ENCODE peak calls at places on chromosome 11, in four cellular contexts. M is astrocyte, L is GM23248, H is fibroblast of lung. R is an unnamed sample.

GRCh38 chr11:15819679-15820286 is 536.6 kb downstream of the SOX6 start:
- DNase-seq in H (peak), L (peak), M (no peak), R (peak)

GRCh38 chr11:12126352-12127019 is 16.1 kb downstream of the MICAL2 start:
- DNase-seq in H (peak), L (peak), M (peak), R (peak)

GRCh38 chr11:4455439-4455838 is 6.3 kb downstream of the OR52K2 start:
- DNase-seq in L (no peak), M (no peak), H (no peak), R (no peak)

GRCh38 chr11:86116386-86116726 is 47.5 kb upstream of the PICALM start:
- DNase-seq in H (peak), M (peak), L (peak), R (peak)

GRCh38 chr11:13837286-13837685 is 125.2 kb upstream of the SPON1 start:
- DNase-seq in M (peak), H (peak), L (peak), R (peak)

GRCh38 chr11:69878927-69879733 is 59.9 kb upstream of the FGF3 start:
- DNase-seq in H (no peak), M (no peak), L (no peak), R (no peak)

GRCh38 chr11:75342966-75343870 is 8.2 kb downstream of the ARRB1 start:
- DNase-seq in H (no peak), L (peak), M (peak), R (no peak)

GRCh38 chr11:68211546-68211945 is 1.6 kb downstream of the KMT5B start:
- DNase-seq in H (no peak), L (no peak), M (no peak), R (no peak)

GRCh38 chr11:104301776-104302175 is 137.8 kb upstream of the PDGFD start:
- DNase-seq in L (no peak), H (no peak), M (no peak), R (no peak)

GRCh38 chr11:65485820-65486219 is 13.0 kb upstream of the MALAT1 start:
- DNase-seq in M (no peak), L (peak), H (no peak), R (peak)

GRCh38 chr11:134340354-134340964 is 8.7 kb downstream of the GLB1L2 start:
- DNase-seq in L (no peak), M (no peak), H (no peak), R (no peak)

GRCh38 chr11:11937957-11938356 is 70.5 kb downstream of the DKK3 start:
- DNase-seq in L (peak), H (no peak), M (no peak), R (no peak)

GRCh38 chr11:95599959-95600586 is 189.5 kb downstream of the FAM76B start:
- DNase-seq in H (no peak), M (no peak), L (no peak), R (no peak)

GRCh38 chr11:16925495-16926065 is 88.6 kb downstream of the PLEKHA7 start:
- DNase-seq in M (peak), L (peak), H (peak), R (peak)

GRCh38 chr11:84089072-84090057 is 803.2 kb upstream of the CCDC90B start:
- DNase-seq in L (no peak), M (no peak), H (no peak), R (no peak)

GRCh38 chr11:126415669-126416420 is 60.4 kb downstream of the ST3GAL4 start:
- DNase-seq in M (no peak), H (no peak), L (no peak), R (no peak)

DNA sequence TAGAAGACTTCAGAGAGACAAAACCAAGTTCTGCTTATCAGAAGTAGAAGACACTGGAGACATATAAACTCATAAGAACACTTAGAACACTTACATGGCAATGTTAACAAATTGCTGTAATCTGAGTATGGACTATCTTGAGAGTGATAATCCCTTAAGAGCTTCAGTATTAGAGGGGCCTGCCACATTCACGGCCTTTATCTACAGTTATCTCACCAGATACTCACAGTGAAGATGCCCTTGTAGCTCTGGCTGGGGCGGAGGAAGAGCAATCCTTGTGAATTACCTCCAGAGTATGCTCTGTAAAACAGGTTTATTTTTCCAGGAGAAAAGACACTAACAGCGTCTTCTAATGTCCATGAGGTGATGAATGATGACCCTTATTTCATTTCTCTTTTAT is 762.8 kb downstream of the FAM181B start:
- DNase-seq in L (no peak), M (no peak), H (no peak), R (no peak)
- H3K4me2 ChIP-seq in L (no peak), M (peak), H (no peak), R (no peak)

DNA sequence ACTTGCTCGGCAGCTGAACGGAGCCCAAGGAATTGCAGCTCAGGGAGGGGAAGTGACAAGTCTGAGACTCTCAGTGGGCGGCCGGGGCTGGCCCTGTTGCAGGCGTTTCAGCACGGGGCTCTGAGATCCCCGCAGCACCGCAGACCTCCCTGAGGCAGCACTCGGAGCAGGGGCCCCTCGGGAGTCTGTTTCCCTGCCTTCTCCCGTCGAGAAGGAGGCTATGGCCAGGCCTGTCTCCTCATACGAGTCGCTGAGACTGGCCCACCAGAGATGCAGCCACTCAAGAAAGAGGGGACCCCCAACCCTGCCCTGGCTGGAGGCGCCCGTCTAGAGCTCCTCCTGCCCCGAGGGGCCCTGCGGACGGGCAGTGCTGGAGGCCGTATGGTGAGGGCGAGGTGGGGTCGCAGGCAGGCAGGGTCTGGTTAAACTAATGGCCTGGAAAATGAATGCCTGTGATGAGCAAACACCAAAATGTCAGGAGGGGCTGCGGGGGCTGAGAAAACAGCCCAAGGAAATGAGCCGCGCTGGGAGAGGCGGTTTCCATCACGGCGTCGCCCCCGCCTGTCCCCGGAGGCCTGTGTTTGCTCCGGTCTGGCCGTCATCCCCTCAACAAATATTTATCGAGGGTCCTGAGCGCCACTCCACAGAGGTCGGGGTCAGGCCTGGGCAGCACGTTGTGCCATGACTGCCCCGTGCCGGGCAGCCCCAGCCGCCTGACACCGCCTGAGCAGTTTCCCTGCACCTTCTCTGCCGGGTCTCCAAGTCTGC is 9.3 kb downstream of the TSSC4 start:
- DNase-seq in M (no peak), L (no peak), H (no peak), R (no peak)
- H3K9ac ChIP-seq in M (no peak), L (no peak), H (no peak), R (no peak)

GRCh38 chr11:10544491-10545470 is 3.8 kb upstream of the RNF141 start:
- DNase-seq in M (no peak), L (no peak), H (no peak), R (no peak)
- H3K27ac ChIP-seq in M (no peak), L (no peak), H (no peak), R (no peak)

GRCh38 chr11:63686912-63687311 is 5.6 kb downstream of the RTN3 start:
- DNase-seq in M (no peak), H (no peak), L (peak), R (no peak)
- H3K4me2 ChIP-seq in M (no peak), H (peak), L (peak), R (no peak)

DNA sequence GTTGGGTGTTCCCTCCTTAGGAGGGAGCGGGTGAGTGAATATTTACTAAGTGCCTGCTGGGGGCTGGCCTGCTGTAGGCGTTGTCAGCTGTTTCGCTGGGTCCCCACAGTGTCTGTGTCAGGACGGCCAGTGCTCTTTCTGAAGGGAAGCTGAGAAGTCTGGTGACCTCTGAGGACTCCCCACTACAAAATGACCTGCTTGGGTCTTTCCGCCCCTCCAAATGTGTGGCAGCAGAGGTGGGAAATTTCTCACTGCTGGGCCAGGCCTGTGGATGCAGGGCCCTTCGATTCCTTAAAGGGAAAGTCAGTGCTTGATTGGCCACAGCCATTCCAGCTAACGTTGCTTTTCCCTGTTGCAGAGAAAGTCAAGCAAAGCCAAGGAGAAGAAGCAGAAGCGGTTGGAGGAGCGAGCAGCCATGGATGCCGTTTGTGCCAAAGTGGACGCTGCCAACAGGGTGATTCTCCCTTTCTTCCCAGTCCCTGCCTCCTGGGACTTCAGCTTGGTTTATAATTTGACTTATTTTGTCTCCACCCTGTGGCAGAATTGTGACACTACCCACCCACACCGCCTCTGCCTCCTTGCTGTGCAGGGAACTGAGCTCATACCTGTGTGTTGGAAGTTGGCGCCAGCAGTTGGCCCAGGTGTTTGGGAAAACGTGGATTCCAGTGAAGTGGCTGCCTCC is 6.8 kb downstream of the NAA40 start:
- DNase-seq in H (peak), M (peak), L (peak), R (peak)
- H3K9ac ChIP-seq in H (no peak), M (peak), L (peak), R (no peak)

GRCh38 chr11:91876746-91877145 is 347.9 kb upstream of the FAT3 start:
- DNase-seq in L (no peak), M (no peak), H (no peak), R (no peak)

GRCh38 chr11:91871048-91871447 is 353.6 kb upstream of the FAT3 start:
- DNase-seq in H (no peak), L (no peak), M (no peak), R (no peak)

GRCh38 chr11:91872216-91872615 is 352.4 kb upstream of the FAT3 start:
- DNase-seq in M (no peak), L (no peak), H (peak), R (no peak)

GRCh38 chr11:91869751-91870150 is 354.9 kb upstream of the FAT3 start:
- DNase-seq in L (no peak), H (no peak), M (no peak), R (no peak)

GRCh38 chr11:91871791-91872190 is 352.8 kb upstream of the FAT3 start:
- DNase-seq in M (no peak), L (no peak), H (no peak), R (no peak)
- H3K27ac ChIP-seq in M (no peak), L (no peak), H (no peak), R (no peak)

GRCh38 chr11:2106583-2107209 is 32.5 kb downstream of the IGF2 start:
- DNase-seq in L (no peak), M (no peak), H (no peak), R (no peak)
- H3K4me2 ChIP-seq in L (no peak), M (no peak), H (no peak), R (no peak)

R was measured in mammary epithelial cell.